ENCODE peak calls at places on chromosomes 2 and 18, in four cellular contexts. W, G, I and S are unnamed samples.

GRCh38 chr2:215626812-215627281 is 191.0 kb upstream of the FN1 start:
- DNase-seq in W (no peak), G (no peak), I (no peak), S (no peak)

GRCh38 chr2:144849612-144850011 is 329.7 kb upstream of the ZEB2 start:
- DNase-seq in W (no peak), G (no peak), I (no peak), S (no peak)

GRCh38 chr18:10923225-10923624 is 226.1 kb downstream of the PIEZO2 start:
- DNase-seq in W (no peak), G (no peak), I (no peak), S (no peak)

GRCh38 chr2:69456950-69457445 is 19.8 kb upstream of the NFU1 start:
- DNase-seq in W (no peak), G (no peak), I (no peak), S (no peak)

GRCh38 chr2:233113114-233113452 is 52.9 kb downstream of the INPP5D start:
- DNase-seq in W (peak), G (no peak), I (no peak), S (no peak)

GRCh38 chr18:70553245-70553960 is 264.6 kb downstream of the SOCS6 start:
- DNase-seq in W (no peak), G (no peak), I (no peak), S (no peak)

GRCh38 chr2:134413430-134413829 is 159.6 kb downstream of the MGAT5 start:
- DNase-seq in W (no peak), G (no peak), I (no peak), S (no peak)

GRCh38 chr2:70991142-70991541 is 3.5 kb downstream of the TEX261 start:
- DNase-seq in W (no peak), G (no peak), I (no peak), S (no peak)

GRCh38 chr2:219059375-219059724 is 1.4 kb downstream of the IHH start:
- DNase-seq in W (no peak), G (no peak), I (no peak), S (no peak)

GRCh38 chr2:61178603-61179545 is 16.9 kb downstream of the C2orf74 start:
- DNase-seq in W (no peak), G (peak), I (no peak), S (no peak)

GRCh38 chr2:177262137-177262536 is 2.4 kb downstream of the NFE2L2 start:
- DNase-seq in W (no peak), G (no peak), I (no peak), S (no peak)

GRCh38 chr2:162928356-162928755 is 89.8 kb upstream of the KCNH7 start:
- DNase-seq in W (no peak), G (no peak), I (no peak), S (no peak)

GRCh38 chr18:50986360-50987087 is 18.7 kb downstream of the ELAC1 start:
- DNase-seq in W (no peak), G (no peak), I (no peak), S (no peak)

GRCh38 chr2:65437392-65438135 is 5.2 kb upstream of the SPRED2 start:
- DNase-seq in W (no peak), G (no peak), I (no peak), S (no peak)

GRCh38 chr2:212548459-212548815 is 9.8 kb upstream of the ERBB4 start:
- DNase-seq in W (no peak), G (peak), I (no peak), S (no peak)

GRCh38 chr2:186746584-186746983 is 52.7 kb downstream of the FAM171B start:
- DNase-seq in W (no peak), G (no peak), I (no peak), S (no peak)

GRCh38 chr2:42863751-42864150 is 71.4 kb upstream of the HAAO start:
- DNase-seq in W (no peak), G (no peak), I (no peak), S (no peak)

GRCh38 chr2:68319397-68320117 is at the start of gene CNRIP1:
- DNase-seq in W (peak), G (peak), I (no peak), S (peak)

GRCh38 chr2:225637199-225637598 is 237.7 kb downstream of the NYAP2 start:
- DNase-seq in W (no peak), G (no peak), I (no peak), S (no peak)

GRCh38 chr2:56806924-56807323 is 623.1 kb downstream of the CCDC85A start:
- DNase-seq in W (no peak), G (no peak), I (no peak), S (no peak)

GRCh38 chr18:9868857-9869712 is 16.7 kb upstream of the TXNDC2 start:
- DNase-seq in W (no peak), G (no peak), I (no peak), S (no peak)

GRCh38 chr2:139720056-139720455 is 939.9 kb upstream of the NXPH2 start:
- DNase-seq in W (no peak), G (no peak), I (no peak), S (no peak)

GRCh38 chr2:102664439-102665042 is 45.2 kb downstream of the SLC9A2 start:
- DNase-seq in W (no peak), G (no peak), I (no peak), S (no peak)

GRCh38 chr2:86441789-86442641 is 844 bp downstream of the KDM3A start:
- DNase-seq in W (peak), G (peak), I (no peak), S (peak)

GRCh38 chr18:49767111-49768050 is 46.0 kb downstream of the ACAA2 start:
- DNase-seq in W (no peak), G (no peak), I (no peak), S (no peak)

GRCh38 chr18:9934274-9934673 is 20.5 kb downstream of the VAPA start:
- DNase-seq in W (no peak), G (no peak), I (no peak), S (no peak)

GRCh38 chr2:25491966-25492532 is 150.3 kb upstream of the DNMT3A start:
- DNase-seq in W (no peak), G (no peak), I (no peak), S (no peak)

GRCh38 chr2:48754874-48755273 is 650 bp downstream of the LHCGR start:
- DNase-seq in W (no peak), G (no peak), I (no peak), S (no peak)

GRCh38 chr2:57981369-57981768 is 65.2 kb upstream of the VRK2 start:
- DNase-seq in W (no peak), G (no peak), I (no peak), S (no peak)

GRCh38 chr18:8153887-8154583 is 455.2 kb upstream of the RAB12 start:
- DNase-seq in W (no peak), G (no peak), I (no peak), S (no peak)

GRCh38 chr2:133843551-133843950 is 275.3 kb upstream of the NCKAP5 start:
- DNase-seq in W (no peak), G (no peak), I (no peak), S (no peak)

GRCh38 chr18:2958819-2959298 is 54.1 kb downstream of the LPIN2 start:
- DNase-seq in W (peak), G (no peak), I (no peak), S (no peak)

GRCh38 chr18:2959341-2959740 is 53.6 kb downstream of the LPIN2 start:
- DNase-seq in W (no peak), G (no peak), I (no peak), S (no peak)

GRCh38 chr18:2961828-2962227 is 51.1 kb downstream of the LPIN2 start:
- DNase-seq in W (no peak), G (no peak), I (no peak), S (no peak)

GRCh38 chr18:2963048-2963447 is 49.9 kb downstream of the LPIN2 start:
- DNase-seq in W (no peak), G (no peak), I (no peak), S (no peak)

DNA sequence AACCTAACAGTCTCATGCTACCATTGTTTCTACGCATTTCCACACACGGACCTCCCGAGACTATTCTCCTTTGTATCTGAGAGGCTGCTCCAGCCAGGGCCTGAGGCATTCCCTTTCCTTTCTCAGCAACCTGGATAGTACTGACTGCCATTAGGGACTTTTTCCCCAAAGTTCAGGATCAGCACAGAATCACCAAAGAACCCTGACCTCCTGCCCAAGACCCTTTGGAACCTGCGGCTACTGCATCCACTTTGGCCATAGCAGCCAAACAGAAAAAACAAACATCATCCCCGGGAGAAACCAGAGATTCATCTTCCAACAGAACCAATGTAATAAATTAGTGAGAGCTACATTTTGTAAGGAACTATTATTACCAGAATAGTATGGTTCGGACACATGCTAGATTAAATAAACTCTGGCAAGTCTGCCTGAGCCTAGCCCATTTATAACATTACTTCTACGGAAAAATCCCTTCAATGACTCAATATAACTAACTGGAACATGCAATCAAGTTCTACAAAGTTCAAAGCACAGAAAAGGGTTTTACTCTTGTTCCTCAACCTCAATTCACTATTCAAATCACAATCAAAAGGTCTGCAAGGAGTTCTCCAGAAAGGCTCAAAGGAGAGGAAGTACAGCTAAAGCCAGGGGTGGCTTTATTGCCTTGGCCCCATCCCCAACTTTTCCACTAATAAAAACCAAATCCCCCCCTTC is 51.8 kb downstream of the LPIN2 start:
- DNase-seq in W (no peak), G (no peak), I (no peak), S (no peak)
- H3K4me3 ChIP-seq in W (no peak), G (no peak), I (peak), S (no peak)

GRCh38 chr2:170207901-170208300 is 30.0 kb downstream of the MYO3B start:
- DNase-seq in W (no peak), G (no peak), I (no peak), S (no peak)
- H3K4me3 ChIP-seq in W (no peak), G (no peak), I (no peak), S (no peak)

GRCh38 chr18:79615091-79615490 is 64.5 kb upstream of the CTDP1 start:
- DNase-seq in W (no peak), G (no peak), I (no peak), S (peak)

GRCh38 chr18:79614211-79615028 is 65.2 kb upstream of the CTDP1 start:
- DNase-seq in W (peak), G (no peak), I (no peak), S (no peak)

GRCh38 chr18:79611040-79611681 is 68.4 kb upstream of the CTDP1 start:
- DNase-seq in W (peak), G (peak), I (no peak), S (no peak)

GRCh38 chr18:79612291-79613108 is 67.1 kb upstream of the CTDP1 start:
- DNase-seq in W (peak), G (no peak), I (no peak), S (peak)

DNA sequence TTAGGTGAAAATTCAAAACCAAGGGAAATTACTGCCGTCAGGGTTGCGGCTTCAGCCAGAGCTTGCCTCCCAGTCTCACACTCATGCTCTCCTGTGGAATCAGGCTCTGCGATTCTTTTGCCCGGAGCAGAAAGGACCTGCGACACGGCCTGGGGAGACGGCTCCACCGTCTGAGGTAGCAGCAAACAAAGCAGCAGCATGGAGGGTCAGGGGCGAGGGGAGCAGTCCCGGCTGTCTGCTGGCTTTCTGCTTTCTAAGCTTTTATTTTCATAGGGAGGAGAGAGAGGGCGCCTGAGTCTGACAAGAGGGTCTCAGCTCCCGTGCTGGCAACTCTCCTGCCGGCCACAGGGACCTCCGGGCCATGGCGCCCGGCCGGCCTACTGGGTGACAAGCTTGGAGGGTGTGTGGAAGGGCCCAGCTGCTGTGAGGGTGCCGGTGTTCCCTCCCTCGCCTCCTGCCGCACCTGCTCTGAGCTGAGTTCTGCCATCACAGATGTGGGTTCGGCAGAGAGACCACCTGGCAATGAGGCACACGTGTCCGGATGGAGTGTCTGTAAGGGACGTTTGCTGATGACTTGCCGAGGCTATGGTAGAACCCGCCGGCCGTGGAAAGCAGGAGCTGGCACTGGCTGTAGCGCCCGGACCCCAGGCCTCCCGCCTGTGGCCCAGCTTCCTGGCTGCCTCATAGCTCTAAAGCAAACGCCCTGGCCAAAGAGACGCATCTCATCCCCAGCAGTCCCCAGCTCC is 66.2 kb upstream of the CTDP1 start:
- DNase-seq in W (peak), G (no peak), I (no peak), S (peak)
- H3K4me3 ChIP-seq in W (no peak), G (no peak), I (no peak), S (no peak)

DNA sequence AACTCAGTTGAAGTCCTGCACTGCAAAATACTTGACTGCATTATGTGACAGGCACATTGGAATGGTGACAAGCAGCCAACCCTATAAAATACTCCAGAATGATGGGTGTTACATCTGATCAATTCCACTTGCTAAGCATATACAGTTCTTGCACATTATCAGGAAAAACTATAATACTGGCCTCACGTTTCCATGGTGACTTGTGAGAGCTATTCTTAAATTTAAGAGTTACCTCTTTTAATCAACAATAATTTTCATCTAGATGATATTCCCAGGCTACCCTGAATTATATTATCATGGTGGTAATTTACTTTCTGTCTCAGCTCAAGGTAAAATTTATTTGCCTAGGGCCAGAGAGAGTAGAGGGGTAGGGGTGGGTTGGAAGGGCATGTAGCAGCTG is 132.3 kb upstream of the PGAP1 start:
- DNase-seq in W (no peak), G (no peak), I (no peak), S (no peak)
- H3K4me3 ChIP-seq in W (no peak), G (no peak), I (no peak), S (no peak)

GRCh38 chr2:19360266-19360665 is 1.8 kb upstream of the OSR1 start:
- DNase-seq in W (no peak), G (no peak), I (no peak), S (no peak)

GRCh38 chr2:19359456-19359855 is 1.0 kb upstream of the OSR1 start:
- DNase-seq in W (no peak), G (no peak), I (no peak), S (no peak)

GRCh38 chr2:19357383-19358241 is 811 bp downstream of the OSR1 start:
- DNase-seq in W (no peak), G (peak), I (no peak), S (no peak)

GRCh38 chr2:19358242-19359020 is at the start of gene OSR1:
- DNase-seq in W (peak), G (peak), I (no peak), S (no peak)

GRCh38 chr2:19359021-19359357 is 566 bp upstream of the OSR1 start:
- DNase-seq in W (no peak), G (no peak), I (no peak), S (no peak)
- H3K4me3 ChIP-seq in W (peak), G (peak), I (peak), S (no peak)

DNA sequence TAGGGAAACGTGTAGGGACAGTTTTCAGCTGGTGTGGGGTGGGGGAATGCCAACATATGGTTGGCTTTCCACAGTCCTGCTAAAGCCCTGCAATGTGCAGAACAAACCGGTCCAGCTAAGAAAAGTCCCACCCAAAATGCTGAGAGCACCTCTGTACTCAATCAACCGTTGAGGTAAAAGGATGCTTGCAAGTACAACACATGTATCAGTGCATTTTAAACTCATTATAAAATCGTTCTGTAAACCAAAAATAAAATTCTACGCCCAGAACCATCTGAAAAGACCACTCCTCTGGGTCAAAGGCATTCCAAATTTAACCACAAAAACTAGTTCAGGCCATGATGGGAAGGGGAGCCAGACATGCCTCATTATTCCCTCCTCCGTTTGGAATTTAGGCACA is 2.0 kb upstream of the TYMS start:
- DNase-seq in W (no peak), G (no peak), I (no peak), S (no peak)
- H3K4me3 ChIP-seq in W (no peak), G (no peak), I (no peak), S (no peak)